ENCODE peak calls at places on chromosomes 7 and 10, in seven cellular contexts. One of them, this sample, is unnamed.

GRCh38 chr7:122301858-122302745 is 2.4 kb downstream of the FEZF1 start:
- DNase-seq in astrocyte of the spinal cord: no peak
- DNase-seq in transverse colon: no peak
- DNase-seq in left ventricle myocardium inferior: no peak
- DNase-seq in Caco-2: no peak
- DNase-seq in foreskin fibroblast: no peak
- DNase-seq in brain microvascular endothelial cell: no peak
- DNase-seq in this sample: no peak

GRCh38 chr7:6175642-6176041 is 96.8 kb downstream of the CYTH3 start:
- DNase-seq in astrocyte of the spinal cord: peak
- DNase-seq in brain microvascular endothelial cell: peak
- DNase-seq in Caco-2: no peak
- DNase-seq in foreskin fibroblast: peak
- DNase-seq in transverse colon: no peak
- DNase-seq in left ventricle myocardium inferior: no peak
- DNase-seq in this sample: peak

GRCh38 chr7:156892086-156892800 is 740 bp downstream of the LMBR1 start:
- DNase-seq in astrocyte of the spinal cord: no peak
- DNase-seq in transverse colon: peak
- DNase-seq in foreskin fibroblast: peak
- DNase-seq in Caco-2: peak
- DNase-seq in left ventricle myocardium inferior: peak
- DNase-seq in brain microvascular endothelial cell: no peak
- DNase-seq in this sample: no peak

GRCh38 chr7:95596183-95597135 is at the start of gene PDK4:
- DNase-seq in transverse colon: peak
- DNase-seq in left ventricle myocardium inferior: peak
- DNase-seq in brain microvascular endothelial cell: peak
- DNase-seq in Caco-2: peak
- DNase-seq in foreskin fibroblast: peak
- DNase-seq in astrocyte of the spinal cord: peak
- DNase-seq in this sample: no peak

GRCh38 chr10:91607661-91608442 is 25.0 kb downstream of the PPP1R3C start:
- DNase-seq in foreskin fibroblast: peak
- DNase-seq in left ventricle myocardium inferior: peak
- DNase-seq in transverse colon: no peak
- DNase-seq in Caco-2: no peak
- DNase-seq in brain microvascular endothelial cell: peak
- DNase-seq in astrocyte of the spinal cord: peak
- DNase-seq in this sample: no peak

GRCh38 chr7:90520484-90520883 is 51.0 kb downstream of the PTTG1IP2 start:
- DNase-seq in left ventricle myocardium inferior: no peak
- DNase-seq in astrocyte of the spinal cord: no peak
- DNase-seq in foreskin fibroblast: no peak
- DNase-seq in Caco-2: no peak
- DNase-seq in transverse colon: no peak
- DNase-seq in brain microvascular endothelial cell: no peak
- DNase-seq in this sample: no peak

GRCh38 chr10:110313674-110314073 is 9.0 kb upstream of the SMNDC1 start:
- DNase-seq in foreskin fibroblast: no peak
- DNase-seq in brain microvascular endothelial cell: no peak
- DNase-seq in left ventricle myocardium inferior: no peak
- DNase-seq in transverse colon: no peak
- DNase-seq in Caco-2: no peak
- DNase-seq in astrocyte of the spinal cord: no peak
- DNase-seq in this sample: no peak

GRCh38 chr10:97792058-97792721 is 20.4 kb upstream of the SFRP5 start:
- DNase-seq in astrocyte of the spinal cord: peak
- DNase-seq in transverse colon: peak
- DNase-seq in brain microvascular endothelial cell: peak
- DNase-seq in foreskin fibroblast: peak
- DNase-seq in Caco-2: peak
- DNase-seq in left ventricle myocardium inferior: peak
- DNase-seq in this sample: no peak

GRCh38 chr7:130879191-130879590 is 145.2 kb upstream of the KLF14 start:
- DNase-seq in left ventricle myocardium inferior: no peak
- DNase-seq in Caco-2: no peak
- DNase-seq in foreskin fibroblast: peak
- DNase-seq in astrocyte of the spinal cord: no peak
- DNase-seq in brain microvascular endothelial cell: no peak
- DNase-seq in transverse colon: no peak
- DNase-seq in this sample: no peak

GRCh38 chr10:46525824-46526681 is 30.4 kb downstream of the GPRIN2 start:
- DNase-seq in astrocyte of the spinal cord: no peak
- DNase-seq in left ventricle myocardium inferior: no peak
- DNase-seq in brain microvascular endothelial cell: no peak
- DNase-seq in Caco-2: no peak
- DNase-seq in foreskin fibroblast: no peak
- DNase-seq in transverse colon: no peak
- DNase-seq in this sample: no peak

GRCh38 chr10:132615346-132616169 is 78.0 kb downstream of the INPP5A start:
- DNase-seq in astrocyte of the spinal cord: no peak
- DNase-seq in transverse colon: no peak
- DNase-seq in left ventricle myocardium inferior: no peak
- DNase-seq in foreskin fibroblast: no peak
- DNase-seq in brain microvascular endothelial cell: no peak
- DNase-seq in Caco-2: no peak
- DNase-seq in this sample: no peak

GRCh38 chr10:122673731-122674130 is 25.9 kb downstream of the C10orf120 start:
- DNase-seq in transverse colon: no peak
- DNase-seq in left ventricle myocardium inferior: no peak
- DNase-seq in astrocyte of the spinal cord: no peak
- DNase-seq in Caco-2: no peak
- DNase-seq in foreskin fibroblast: no peak
- DNase-seq in brain microvascular endothelial cell: no peak
- DNase-seq in this sample: no peak

GRCh38 chr7:114414151-114415053 is at the start of gene FOXP2:
- DNase-seq in foreskin fibroblast: peak
- DNase-seq in brain microvascular endothelial cell: peak
- DNase-seq in transverse colon: no peak
- DNase-seq in Caco-2: no peak
- DNase-seq in astrocyte of the spinal cord: peak
- DNase-seq in left ventricle myocardium inferior: no peak
- DNase-seq in this sample: no peak

GRCh38 chr7:964401-965231 is 10.1 kb upstream of the ADAP1 start:
- DNase-seq in left ventricle myocardium inferior: peak
- DNase-seq in foreskin fibroblast: peak
- DNase-seq in brain microvascular endothelial cell: peak
- DNase-seq in transverse colon: no peak
- DNase-seq in astrocyte of the spinal cord: peak
- DNase-seq in Caco-2: no peak
- DNase-seq in this sample: no peak

DNA sequence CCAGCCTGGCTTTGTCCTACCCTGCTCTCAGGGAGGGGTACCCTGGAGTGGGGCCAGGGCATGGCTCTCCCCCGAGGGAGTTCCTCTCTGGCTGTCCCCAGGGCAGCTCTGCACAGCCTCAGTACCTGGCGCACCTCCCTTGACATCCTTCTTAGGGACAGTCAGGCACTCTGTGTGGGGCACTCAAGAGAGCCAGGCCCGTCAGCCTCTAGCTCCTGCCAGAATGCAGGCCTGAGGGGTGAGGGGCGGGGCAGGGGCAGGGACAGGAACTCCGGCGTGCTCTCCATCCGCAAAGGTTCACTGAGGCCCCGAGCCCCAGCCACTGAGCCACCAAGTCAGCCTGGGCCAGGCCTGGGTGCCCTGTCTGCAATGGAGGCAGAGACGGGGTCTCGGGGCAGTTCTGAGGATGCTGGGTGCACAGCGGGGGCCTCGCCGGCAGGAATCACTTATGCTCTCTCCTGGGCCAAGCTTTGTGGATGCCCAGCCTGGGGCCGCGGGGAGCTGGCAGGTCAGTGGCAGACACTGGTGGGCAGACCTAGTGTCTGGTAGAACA is 10.1 kb downstream of the LIMK1 start:
- DNase-seq in Caco-2: no peak
- DNase-seq in brain microvascular endothelial cell: no peak
- DNase-seq in left ventricle myocardium inferior: no peak
- DNase-seq in astrocyte of the spinal cord: peak
- DNase-seq in foreskin fibroblast: no peak
- DNase-seq in transverse colon: no peak
- DNase-seq in this sample: no peak
- H3K4me3 ChIP-seq in Caco-2: no peak
- H3K4me3 ChIP-seq in brain microvascular endothelial cell: no peak
- H3K4me3 ChIP-seq in left ventricle myocardium inferior: peak
- H3K4me3 ChIP-seq in astrocyte of the spinal cord: no peak
- H3K4me3 ChIP-seq in foreskin fibroblast: no peak
- H3K4me3 ChIP-seq in transverse colon: peak
- H3K4me3 ChIP-seq in this sample: no peak

GRCh38 chr7:139771001-139771956 is 6.5 kb downstream of the HIPK2 start:
- DNase-seq in astrocyte of the spinal cord: peak
- DNase-seq in foreskin fibroblast: peak
- DNase-seq in Caco-2: no peak
- DNase-seq in left ventricle myocardium inferior: no peak
- DNase-seq in brain microvascular endothelial cell: peak
- DNase-seq in transverse colon: no peak
- DNase-seq in this sample: peak
- H3K4me3 ChIP-seq in astrocyte of the spinal cord: no peak
- H3K4me3 ChIP-seq in foreskin fibroblast: no peak
- H3K4me3 ChIP-seq in Caco-2: no peak
- H3K4me3 ChIP-seq in left ventricle myocardium inferior: no peak
- H3K4me3 ChIP-seq in brain microvascular endothelial cell: no peak
- H3K4me3 ChIP-seq in transverse colon: no peak
- H3K4me3 ChIP-seq in this sample: peak

GRCh38 chr10:102230861-102231356 is 4.8 kb downstream of the ELOVL3 start:
- DNase-seq in left ventricle myocardium inferior: peak
- DNase-seq in Caco-2: no peak
- DNase-seq in foreskin fibroblast: peak
- DNase-seq in astrocyte of the spinal cord: peak
- DNase-seq in transverse colon: peak
- DNase-seq in brain microvascular endothelial cell: no peak
- DNase-seq in this sample: no peak

GRCh38 chr10:102233997-102234396 is 7.3 kb downstream of the PITX3 start:
- DNase-seq in astrocyte of the spinal cord: no peak
- DNase-seq in left ventricle myocardium inferior: no peak
- DNase-seq in transverse colon: no peak
- DNase-seq in brain microvascular endothelial cell: no peak
- DNase-seq in Caco-2: no peak
- DNase-seq in foreskin fibroblast: no peak
- DNase-seq in this sample: no peak

GRCh38 chr10:102230264-102230860 is 4.3 kb downstream of the ELOVL3 start:
- DNase-seq in astrocyte of the spinal cord: peak
- DNase-seq in foreskin fibroblast: peak
- DNase-seq in transverse colon: peak
- DNase-seq in left ventricle myocardium inferior: peak
- DNase-seq in brain microvascular endothelial cell: peak
- DNase-seq in Caco-2: no peak
- DNase-seq in this sample: no peak

GRCh38 chr10:102229810-102230263 is 3.7 kb downstream of the ELOVL3 start:
- DNase-seq in foreskin fibroblast: peak
- DNase-seq in transverse colon: peak
- DNase-seq in left ventricle myocardium inferior: peak
- DNase-seq in Caco-2: peak
- DNase-seq in brain microvascular endothelial cell: peak
- DNase-seq in astrocyte of the spinal cord: peak
- DNase-seq in this sample: no peak

GRCh38 chr10:102231357-102232318 is 5.5 kb downstream of the ELOVL3 start:
- DNase-seq in brain microvascular endothelial cell: no peak
- DNase-seq in left ventricle myocardium inferior: peak
- DNase-seq in transverse colon: peak
- DNase-seq in Caco-2: peak
- DNase-seq in astrocyte of the spinal cord: no peak
- DNase-seq in foreskin fibroblast: peak
- DNase-seq in this sample: no peak
- H3K4me3 ChIP-seq in brain microvascular endothelial cell: peak
- H3K4me3 ChIP-seq in left ventricle myocardium inferior: peak
- H3K4me3 ChIP-seq in transverse colon: peak
- H3K4me3 ChIP-seq in Caco-2: peak
- H3K4me3 ChIP-seq in astrocyte of the spinal cord: peak
- H3K4me3 ChIP-seq in foreskin fibroblast: peak
- H3K4me3 ChIP-seq in this sample: peak

GRCh38 chr7:151143261-151144015 is 24.1 kb downstream of the GBX1 start:
- DNase-seq in Caco-2: no peak
- DNase-seq in transverse colon: peak
- DNase-seq in left ventricle myocardium inferior: no peak
- DNase-seq in astrocyte of the spinal cord: no peak
- DNase-seq in foreskin fibroblast: peak
- DNase-seq in brain microvascular endothelial cell: no peak
- DNase-seq in this sample: no peak
- H3K4me3 ChIP-seq in Caco-2: no peak
- H3K4me3 ChIP-seq in transverse colon: no peak
- H3K4me3 ChIP-seq in left ventricle myocardium inferior: no peak
- H3K4me3 ChIP-seq in astrocyte of the spinal cord: no peak
- H3K4me3 ChIP-seq in foreskin fibroblast: no peak
- H3K4me3 ChIP-seq in brain microvascular endothelial cell: no peak
- H3K4me3 ChIP-seq in this sample: no peak

GRCh38 chr7:127713758-127714157 is 61.8 kb downstream of the SND1 start:
- DNase-seq in foreskin fibroblast: peak
- DNase-seq in left ventricle myocardium inferior: no peak
- DNase-seq in transverse colon: no peak
- DNase-seq in Caco-2: no peak
- DNase-seq in astrocyte of the spinal cord: no peak
- DNase-seq in brain microvascular endothelial cell: no peak
- DNase-seq in this sample: no peak
- H3K4me3 ChIP-seq in foreskin fibroblast: no peak
- H3K4me3 ChIP-seq in left ventricle myocardium inferior: no peak
- H3K4me3 ChIP-seq in transverse colon: no peak
- H3K4me3 ChIP-seq in Caco-2: no peak
- H3K4me3 ChIP-seq in astrocyte of the spinal cord: no peak
- H3K4me3 ChIP-seq in brain microvascular endothelial cell: no peak
- H3K4me3 ChIP-seq in this sample: no peak

GRCh38 chr7:138214926-138215325 is 138.7 kb downstream of the AKR1D1 start:
- DNase-seq in Caco-2: no peak
- DNase-seq in astrocyte of the spinal cord: no peak
- DNase-seq in foreskin fibroblast: no peak
- DNase-seq in left ventricle myocardium inferior: no peak
- DNase-seq in brain microvascular endothelial cell: no peak
- DNase-seq in transverse colon: no peak
- DNase-seq in this sample: no peak

GRCh38 chr7:138208864-138209263 is 132.6 kb downstream of the AKR1D1 start:
- DNase-seq in foreskin fibroblast: no peak
- DNase-seq in Caco-2: no peak
- DNase-seq in transverse colon: no peak
- DNase-seq in astrocyte of the spinal cord: no peak
- DNase-seq in left ventricle myocardium inferior: no peak
- DNase-seq in brain microvascular endothelial cell: no peak
- DNase-seq in this sample: no peak

GRCh38 chr7:138208010-138208634 is 131.9 kb downstream of the AKR1D1 start:
- DNase-seq in astrocyte of the spinal cord: no peak
- DNase-seq in foreskin fibroblast: no peak
- DNase-seq in transverse colon: no peak
- DNase-seq in Caco-2: no peak
- DNase-seq in brain microvascular endothelial cell: no peak
- DNase-seq in left ventricle myocardium inferior: no peak
- DNase-seq in this sample: no peak

GRCh38 chr7:138207555-138207971 is 131.3 kb downstream of the AKR1D1 start:
- DNase-seq in brain microvascular endothelial cell: no peak
- DNase-seq in foreskin fibroblast: no peak
- DNase-seq in Caco-2: no peak
- DNase-seq in transverse colon: no peak
- DNase-seq in astrocyte of the spinal cord: no peak
- DNase-seq in left ventricle myocardium inferior: no peak
- DNase-seq in this sample: no peak

DNA sequence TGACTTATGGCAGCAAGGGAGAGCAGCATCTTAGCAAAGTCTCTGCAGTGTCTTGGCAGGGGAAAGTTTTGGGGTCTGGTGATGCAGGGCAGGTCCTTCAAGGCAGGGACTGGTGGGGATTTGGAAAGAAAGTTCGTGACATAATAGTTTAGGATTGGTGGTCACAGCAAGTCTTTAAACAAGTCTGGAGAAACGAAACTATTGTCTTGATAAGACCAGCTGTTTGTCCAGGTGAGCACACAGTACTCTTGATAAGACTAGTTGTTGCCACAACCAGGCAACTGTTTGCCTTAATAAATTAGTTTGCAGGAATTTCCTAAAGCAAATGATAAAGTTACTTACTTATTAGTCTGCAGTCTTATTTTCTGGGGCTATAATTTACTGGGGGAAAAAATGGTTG is 136.1 kb downstream of the AKR1D1 start:
- DNase-seq in transverse colon: no peak
- DNase-seq in foreskin fibroblast: no peak
- DNase-seq in brain microvascular endothelial cell: no peak
- DNase-seq in astrocyte of the spinal cord: no peak
- DNase-seq in Caco-2: peak
- DNase-seq in left ventricle myocardium inferior: no peak
- DNase-seq in this sample: no peak
- H3K4me3 ChIP-seq in transverse colon: no peak
- H3K4me3 ChIP-seq in foreskin fibroblast: no peak
- H3K4me3 ChIP-seq in brain microvascular endothelial cell: no peak
- H3K4me3 ChIP-seq in astrocyte of the spinal cord: no peak
- H3K4me3 ChIP-seq in Caco-2: no peak
- H3K4me3 ChIP-seq in left ventricle myocardium inferior: no peak
- H3K4me3 ChIP-seq in this sample: no peak

This sample was measured in skeletal muscle cell.